ENCODE peak calls at places on chromosome 1, in nine cellular contexts. K is suprapubic skin; I is mucosa of descending colon; M is pancreas; N is HCT116; G is fibroblast of lung; Y is OCI-LY7; Q is body of pancreas; S is CD8-positive, alpha-beta memory T cell. B is an unnamed sample. For H3K9me3, the result is how much of the 10 kb centered on the place peaks cover.

GRCh38 chr1:119840745-119841144 is 29.5 kb upstream of the REG4 start:
- DNase-seq in K (no peak), I (no peak), M (no peak), N (no peak), G (no peak), Y (no peak), Q (no peak), S (no peak), B (no peak)

GRCh38 chr1:84584126-84584525 is 9.9 kb upstream of the CTBS start:
- DNase-seq in K (no peak), I (no peak), M (no peak), N (no peak), G (no peak), Y (no peak), Q (no peak), S (no peak), B (no peak)

GRCh38 chr1:41492341-41492848 is 7.9 kb upstream of the EDN2 start:
- DNase-seq in K (no peak), I (peak), M (peak), N (no peak), G (no peak), Y (peak), Q (peak), S (no peak), B (no peak)

GRCh38 chr1:1972976-1973715 is 30.4 kb downstream of the CFAP74 start:
- DNase-seq in K (no peak), I (no peak), M (no peak), N (no peak), G (no peak), Y (no peak), Q (no peak), S (no peak), B (no peak)

GRCh38 chr1:10195570-10195969 is 14.8 kb upstream of the KIF1B start:
- DNase-seq in K (no peak), I (no peak), M (no peak), N (peak), G (no peak), Y (no peak), Q (no peak), S (no peak), B (no peak)

GRCh38 chr1:197140123-197140522 is 6.3 kb downstream of the ASPM start:
- DNase-seq in K (no peak), I (no peak), M (no peak), N (no peak), G (peak), Y (no peak), Q (no peak), S (no peak), B (no peak)

GRCh38 chr1:29389533-29390041 is 153.3 kb downstream of the PTPRU start:
- DNase-seq in K (peak), I (no peak), M (no peak), N (no peak), G (no peak), Y (no peak), Q (no peak), S (no peak), B (no peak)

GRCh38 chr1:212628056-212628455 is 19.5 kb downstream of the ATF3 start:
- DNase-seq in K (peak), I (no peak), M (no peak), N (no peak), G (no peak), Y (no peak), Q (no peak), S (no peak), B (no peak)

GRCh38 chr1:17588048-17588781 is 48.7 kb downstream of the ARHGEF10L start:
- DNase-seq in K (no peak), I (peak), M (peak), N (no peak), G (peak), Y (no peak), Q (peak), S (no peak), B (no peak)

GRCh38 chr1:202621446-202621845 is 88.8 kb downstream of the SYT2 start:
- DNase-seq in K (no peak), I (no peak), M (no peak), N (no peak), G (no peak), Y (no peak), Q (no peak), S (no peak), B (no peak)

GRCh38 chr1:210584439-210585113 is 255.9 kb downstream of the HHAT start:
- DNase-seq in K (peak), I (peak), M (peak), N (peak), G (peak), Y (peak), Q (peak), S (peak), B (peak)

GRCh38 chr1:2240251-2241156 is 12.4 kb downstream of the SKI start:
- DNase-seq in K (no peak), I (no peak), M (peak), N (no peak), G (peak), Y (no peak), Q (peak), S (no peak), B (no peak)

GRCh38 chr1:10962483-10962882 is 50.0 kb upstream of the TARDBP start:
- DNase-seq in K (no peak), I (no peak), M (peak), N (no peak), G (no peak), Y (no peak), Q (peak), S (no peak), B (no peak)

GRCh38 chr1:40385437-40386310 is 12.1 kb downstream of the SMAP2 start:
- DNase-seq in K (no peak), I (no peak), M (no peak), N (no peak), G (no peak), Y (peak), Q (no peak), S (peak), B (peak)

GRCh38 chr1:60972841-60973364 is 109.5 kb upstream of the NFIA start:
- DNase-seq in K (no peak), I (no peak), M (no peak), N (no peak), G (peak), Y (no peak), Q (no peak), S (no peak), B (no peak)

GRCh38 chr1:24929876-24930702 is at the start of gene RUNX3:
- DNase-seq in K (no peak), I (peak), M (no peak), N (peak), G (no peak), Y (peak), Q (peak), S (peak), B (peak)

GRCh38 chr1:64967381-64967780 is 1.0 kb upstream of the JAK1 start:
- DNase-seq in K (no peak), I (peak), M (no peak), N (no peak), G (no peak), Y (no peak), Q (peak), S (no peak), B (no peak)

DNA sequence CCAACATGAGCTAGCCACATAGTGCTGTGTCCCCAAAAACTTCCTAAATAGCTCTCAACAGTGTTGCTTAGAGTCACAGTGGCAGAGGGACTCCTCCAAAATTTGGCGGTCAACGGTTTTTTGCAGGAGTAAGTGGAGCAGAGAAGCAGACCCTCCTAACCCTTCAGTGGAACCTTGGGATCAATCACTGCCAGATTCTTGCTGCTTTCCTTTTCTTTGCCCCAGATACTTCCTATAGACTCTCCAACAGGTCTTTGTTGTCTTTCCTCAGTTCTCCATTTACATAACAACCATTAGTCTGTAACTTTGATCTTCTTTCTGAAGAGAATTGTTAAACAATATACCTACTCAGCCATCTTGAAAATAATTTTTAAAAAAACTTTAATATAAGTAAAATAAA is 556.1 kb downstream of the BRINP3 start:
- DNase-seq in K (no peak), I (no peak), M (no peak), N (no peak), G (no peak), Y (no peak), Q (no peak), S (no peak), B (no peak)
- H3K9me3 ChIP-seq in K (under half), I (under half), M (under half), N (under half), G (under half), Y (under half), Q (under half), S (under half), B (under half)

GRCh38 chr1:104476126-104476525 is 726.4 kb downstream of the AMY1C start:
- DNase-seq in K (no peak), I (no peak), M (no peak), N (no peak), G (no peak), Y (no peak), Q (no peak), S (no peak), B (no peak)
- H3K9me3 ChIP-seq in K (under half), I (under half), M (under half), N (under half), G (under half), Y (under half), Q (under half), S (under half), B (under half)

GRCh38 chr1:236164273-236164672 is 21.9 kb downstream of the GPR137B start:
- DNase-seq in K (no peak), I (no peak), M (peak), N (no peak), G (no peak), Y (no peak), Q (peak), S (no peak), B (no peak)
- H3K9me3 ChIP-seq in K (under half), I (under half), M (under half), N (under half), G (under half), Y (under half), Q (under half), S (under half), B (under half)

GRCh38 chr1:5752715-5753330 is 239.4 kb downstream of the NPHP4 start:
- DNase-seq in K (no peak), I (no peak), M (no peak), N (no peak), G (no peak), Y (no peak), Q (no peak), S (no peak), B (no peak)
- H3K9me3 ChIP-seq in K (under half), I (under half), M (under half), N (under half), G (under half), Y (under half), Q (under half), S (under half), B (under half)

GRCh38 chr1:247182994-247183393 is 11.2 kb upstream of the ZNF124 start:
- DNase-seq in K (no peak), I (no peak), M (no peak), N (no peak), G (no peak), Y (no peak), Q (no peak), S (no peak), B (no peak)
- H3K9me3 ChIP-seq in K (under half), I (under half), M (under half), N (under half), G (under half), Y (under half), Q (under half), S (under half), B (under half)